ENCODE peak calls at places on chromosomes 11 and 22, in six cellular contexts. A, Q, V, Y, C and I are unnamed samples.

GRCh38 chr11:61362542-61362875 is 335 bp downstream of the TMEM138 start:
- DNase-seq in Y (peak), C (no peak), V (no peak), A (peak), Q (peak), I (no peak)

GRCh38 chr11:108643974-108644373 is 20.9 kb upstream of the DDX10 start:
- DNase-seq in Y (no peak), A (no peak), V (no peak), Q (no peak), C (no peak), I (no peak)

GRCh38 chr11:128451651-128452470 is 135.5 kb downstream of the ETS1 start:
- DNase-seq in C (no peak), A (peak), Q (no peak), Y (no peak), V (no peak), I (no peak)

GRCh38 chr22:23181763-23182288 is 1.5 kb downstream of the BCR start:
- DNase-seq in Q (no peak), A (no peak), V (no peak), C (no peak), Y (no peak), I (no peak)

GRCh38 chr11:127027000-127027399 is 26.4 kb upstream of the KIRREL3 start:
- DNase-seq in V (no peak), C (no peak), Y (no peak), Q (no peak), A (no peak), I (no peak)

GRCh38 chr11:62588966-62589637 is 2.2 kb downstream of the TUT1 start:
- DNase-seq in Y (no peak), C (no peak), V (no peak), Q (no peak), A (peak), I (no peak)

GRCh38 chr11:96341237-96342130 is 1.5 kb downstream of the MAML2 start:
- DNase-seq in Q (peak), Y (peak), A (peak), C (peak), V (no peak), I (no peak)

GRCh38 chr22:27201741-27202140 is 544.4 kb downstream of the MIAT start:
- DNase-seq in Y (no peak), Q (no peak), A (no peak), C (no peak), V (no peak), I (no peak)

GRCh38 chr11:116312560-116313340 is 460.0 kb downstream of the BUD13 start:
- DNase-seq in V (peak), A (peak), C (peak), Q (peak), Y (no peak), I (peak)

GRCh38 chr11:114566273-114566672 is 6.6 kb upstream of the NXPE1 start:
- DNase-seq in Y (no peak), A (no peak), Q (no peak), C (no peak), V (no peak), I (no peak)

GRCh38 chr11:27882066-27882697 is 181.9 kb upstream of the BDNF start:
- DNase-seq in Q (no peak), V (no peak), A (no peak), Y (no peak), C (no peak), I (no peak)

GRCh38 chr11:125750629-125751028 is 4.5 kb downstream of the PATE1 start:
- DNase-seq in Y (no peak), Q (no peak), A (no peak), C (no peak), V (no peak), I (no peak)

GRCh38 chr11:86916330-86916729 is 38.9 kb downstream of the FZD4 start:
- DNase-seq in A (peak), Q (peak), Y (no peak), C (no peak), V (no peak), I (peak)

GRCh38 chr11:118434123-118434552 is 2.2 kb upstream of the KMT2A start:
- DNase-seq in Q (no peak), Y (peak), A (peak), V (no peak), C (no peak), I (no peak)

GRCh38 chr22:17477401-17477833 is 85.9 kb upstream of the SLC25A18 start:
- DNase-seq in Y (no peak), V (no peak), A (peak), C (no peak), Q (no peak), I (no peak)

GRCh38 chr11:99522467-99523173 is 501.9 kb downstream of the CNTN5 start:
- DNase-seq in C (no peak), V (no peak), Q (no peak), A (peak), Y (no peak), I (peak)

GRCh38 chr22:37454857-37455686 is 27.8 kb upstream of the ELFN2 start:
- DNase-seq in A (peak), C (no peak), V (no peak), Y (no peak), Q (peak), I (peak)

GRCh38 chr11:70466596-70466995 is 68.3 kb downstream of the CTTN start:
- DNase-seq in V (no peak), Y (no peak), Q (no peak), C (no peak), A (no peak), I (no peak)

GRCh38 chr22:22858559-22858937 is 29.1 kb upstream of the IGLL5 start:
- DNase-seq in V (no peak), C (no peak), Q (no peak), Y (no peak), A (no peak), I (no peak)

GRCh38 chr11:61971177-61972111 is 4.0 kb upstream of the FTH1 start:
- DNase-seq in Y (peak), C (peak), Q (peak), V (no peak), A (peak), I (peak)

GRCh38 chr11:67633758-67634365 is 4.1 kb upstream of the NUDT8 start:
- DNase-seq in V (no peak), Y (no peak), C (no peak), A (no peak), Q (no peak), I (no peak)

GRCh38 chr22:48888466-48889208 is 939.0 kb downstream of the BRD1 start:
- DNase-seq in A (no peak), Q (no peak), V (no peak), C (no peak), Y (no peak), I (no peak)

GRCh38 chr11:61293869-61294716 is 1.0 kb downstream of the VWCE start:
- DNase-seq in Q (peak), V (peak), A (peak), C (no peak), Y (peak), I (peak)

GRCh38 chr22:46036558-46037408 is 59.8 kb upstream of the WNT7B start:
- DNase-seq in A (no peak), Q (no peak), C (no peak), Y (peak), V (no peak), I (peak)